ENCODE peak calls at places on chromosome 4, in seven cellular contexts. Z is effector memory CD4-positive, alpha-beta T cell; C is AG04449; T is fibroblast of the aortic adventitia; B is activated naive CD8-positive, alpha-beta T cell treated with anti-CD3 and anti-CD28 coated beads for 36 hours; I is activated T-helper 1 cell treated with anti-CD3 and anti-CD28 coated beads, Interleukin-2, amount 50 U/mL, for 16 hours; O is CD4-positive, alpha-beta T cell. G is an unnamed sample.

GRCh38 chr4:185096032-185096653 is 46.9 kb upstream of the SLC25A4 start:
- DNase-seq in Z (no peak), C (no peak), T (peak), B (no peak), I (no peak), O (no peak), G (peak)

GRCh38 chr4:186606593-186606992 is 51.2 kb upstream of the MTNR1A start:
- DNase-seq in Z (no peak), C (no peak), T (no peak), B (no peak), I (no peak), O (no peak), G (peak)

GRCh38 chr4:48261288-48261687 is 8.3 kb downstream of the TEC start:
- DNase-seq in Z (no peak), C (no peak), T (peak), B (no peak), I (no peak), O (no peak), G (peak)

GRCh38 chr4:38583102-38583501 is 80.9 kb upstream of the KLF3 start:
- DNase-seq in Z (no peak), C (no peak), T (no peak), B (peak), I (no peak), O (no peak), G (no peak)

GRCh38 chr4:2271279-2272025 is 9.5 kb upstream of the MXD4 start:
- DNase-seq in Z (no peak), C (no peak), T (no peak), B (no peak), I (no peak), O (no peak), G (no peak)

GRCh38 chr4:167989815-167990214 is 102.5 kb upstream of the ANXA10 start:
- DNase-seq in Z (no peak), C (no peak), T (peak), B (no peak), I (no peak), O (no peak), G (no peak)

GRCh38 chr4:23368081-23368697 is 521.7 kb downstream of the PPARGC1A start:
- DNase-seq in Z (no peak), C (no peak), T (no peak), B (no peak), I (no peak), O (no peak), G (peak)

GRCh38 chr4:26525136-26525535 is 34.9 kb upstream of the CCKAR start:
- DNase-seq in Z (no peak), C (peak), T (peak), B (no peak), I (no peak), O (no peak), G (peak)

GRCh38 chr4:56995525-56995924 is 16.8 kb downstream of the POLR2B start:
- DNase-seq in Z (no peak), C (no peak), T (peak), B (no peak), I (no peak), O (no peak), G (peak)

G was measured in IMR-90.